ENCODE peak calls at places on chromosomes 16 and 17, in nine cellular contexts. K is thyroid gland; J is neural progenitor cell; L is vagina; V is CD8-positive, alpha-beta T cell; I is psoas muscle; Q is nephron progenitor cell; B is gastrocnemius medialis; W is upper lobe of right lung. H is an unnamed sample.

GRCh38 chr17:2237521-2237921 is 66.1 kb downstream of the SMG6 start:
- DNase-seq in K (no peak), J (no peak), L (no peak), V (no peak), I (peak), Q (no peak), B (peak), W (no peak), H (no peak)

GRCh38 chr17:69810326-69811035 is 264.5 kb upstream of the KCNJ16 start:
- DNase-seq in K (no peak), J (no peak), L (no peak), V (no peak), I (no peak), Q (no peak), B (no peak), W (no peak), H (no peak)

GRCh38 chr17:29042026-29042678 is 789 bp upstream of the PIPOX start:
- DNase-seq in K (no peak), J (no peak), L (no peak), V (no peak), I (no peak), Q (no peak), B (no peak), W (no peak), H (no peak)

GRCh38 chr16:53509906-53510703 is 7.1 kb upstream of the AKTIP start:
- DNase-seq in K (peak), J (peak), L (peak), V (peak), I (peak), Q (peak), B (peak), W (peak), H (peak)

GRCh38 chr16:55144656-55145055 is 179.3 kb upstream of the IRX6 start:
- DNase-seq in K (no peak), J (no peak), L (no peak), V (no peak), I (no peak), Q (no peak), B (no peak), W (no peak), H (no peak)

GRCh38 chr16:56675685-56676210 is 6.1 kb downstream of the MT1H start:
- DNase-seq in K (peak), J (no peak), L (no peak), V (peak), I (no peak), Q (peak), B (no peak), W (no peak), H (no peak)

GRCh38 chr17:77465358-77466041 is 324.7 kb downstream of the SEC14L1 start:
- DNase-seq in K (peak), J (peak), L (no peak), V (peak), I (peak), Q (no peak), B (peak), W (peak), H (peak)

GRCh38 chr17:19897108-19897854 is 29.5 kb upstream of the ULK2 start:
- DNase-seq in K (peak), J (no peak), L (no peak), V (no peak), I (peak), Q (no peak), B (peak), W (no peak), H (peak)

GRCh38 chr17:16398270-16399267 is 16.8 kb upstream of the TRPV2 start:
- DNase-seq in K (no peak), J (no peak), L (no peak), V (peak), I (no peak), Q (no peak), B (no peak), W (no peak), H (no peak)

GRCh38 chr16:48383204-48383876 is 1.9 kb downstream of the SIAH1 start:
- DNase-seq in K (no peak), J (no peak), L (no peak), V (no peak), I (no peak), Q (no peak), B (no peak), W (no peak), H (no peak)

DNA sequence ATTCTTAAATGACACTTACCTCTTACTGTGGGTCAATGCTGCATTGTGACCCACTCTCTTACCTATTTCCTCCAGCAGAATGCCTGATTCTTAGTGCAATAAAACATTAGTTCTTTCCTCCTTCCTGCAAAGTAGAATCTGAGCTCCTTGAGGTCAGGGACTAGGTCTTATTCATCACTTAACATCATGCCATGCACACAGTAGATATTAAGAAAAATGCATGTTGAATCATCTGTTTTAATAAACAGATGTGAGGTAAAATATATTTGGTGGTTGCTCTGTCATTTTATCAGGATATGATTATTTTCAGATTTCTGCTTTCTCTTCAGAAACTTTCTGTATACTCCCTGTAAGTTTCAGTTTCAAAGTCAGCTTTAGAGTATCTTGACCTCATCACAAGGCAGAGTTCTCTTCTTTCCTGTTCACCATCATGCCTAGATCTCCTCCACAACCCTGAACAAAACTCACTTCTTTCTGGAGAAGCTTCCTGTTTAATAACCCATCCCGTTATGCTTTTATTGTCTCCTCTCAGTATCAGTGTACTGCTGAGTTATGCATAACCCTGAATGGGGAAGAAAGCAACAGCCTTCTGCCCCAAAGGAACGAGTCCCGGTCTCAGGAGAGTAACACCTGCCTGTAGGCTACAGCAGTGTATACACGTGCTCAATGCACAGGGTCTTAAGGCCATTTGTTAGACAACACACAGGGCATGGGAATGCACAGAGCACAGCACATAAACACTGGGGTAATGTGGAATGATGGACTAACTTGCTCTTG is 30.3 kb upstream of the SUPT4H1 start:
- DNase-seq in K (no peak), J (no peak), L (no peak), V (peak), I (no peak), Q (no peak), B (no peak), W (no peak), H (no peak)
- TF ChIP-seq CTCF in K (no peak), J (no peak), L (no peak), V (no peak), I (no peak), Q (no peak), B (no peak), W (no peak), H (no peak)

GRCh38 chr16:87681990-87682570 is 79.8 kb downstream of the JPH3 start:
- DNase-seq in K (no peak), J (peak), L (no peak), V (no peak), I (no peak), Q (no peak), B (no peak), W (no peak), H (no peak)
- TF ChIP-seq CTCF in K (no peak), J (peak), L (no peak), V (no peak), I (no peak), Q (peak), B (no peak), W (no peak), H (no peak)

DNA sequence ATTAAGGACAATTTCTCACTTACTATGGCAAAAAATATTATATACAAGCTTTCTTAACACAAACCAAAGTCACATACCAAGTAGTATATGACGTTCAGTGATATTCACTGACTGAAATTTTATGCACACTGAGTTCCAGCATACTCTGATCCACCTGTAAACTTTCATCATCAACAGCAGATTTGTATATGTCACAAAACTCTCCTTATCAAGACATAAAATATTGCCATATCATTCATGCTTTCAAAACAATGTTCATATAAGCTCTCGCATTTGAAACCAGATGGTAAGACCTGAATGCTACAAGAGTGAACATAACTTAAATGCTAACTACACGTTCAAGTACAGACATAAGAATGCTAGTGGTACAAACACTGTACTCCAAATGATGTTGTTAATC is 46.7 kb downstream of the GNA13 start:
- DNase-seq in K (no peak), J (no peak), L (no peak), V (no peak), I (no peak), Q (no peak), B (no peak), W (no peak), H (no peak)
- TF ChIP-seq CTCF in K (no peak), J (no peak), L (no peak), V (no peak), I (no peak), Q (no peak), B (no peak), W (no peak), H (no peak)

GRCh38 chr16:2277466-2278271 is 9.7 kb upstream of the RNPS1 start:
- DNase-seq in K (no peak), J (no peak), L (no peak), V (no peak), I (no peak), Q (no peak), B (no peak), W (no peak), H (no peak)

GRCh38 chr16:2280461-2280860 is 12.5 kb upstream of the RNPS1 start:
- DNase-seq in K (no peak), J (no peak), L (no peak), V (no peak), I (no peak), Q (no peak), B (no peak), W (no peak), H (no peak)

GRCh38 chr16:2278956-2279800 is 11.3 kb upstream of the RNPS1 start:
- DNase-seq in K (no peak), J (no peak), L (no peak), V (no peak), I (no peak), Q (no peak), B (no peak), W (no peak), H (no peak)

GRCh38 chr16:2276501-2277195 is 8.7 kb upstream of the RNPS1 start:
- DNase-seq in K (no peak), J (no peak), L (no peak), V (no peak), I (no peak), Q (no peak), B (no peak), W (no peak), H (no peak)

GRCh38 chr16:2278272-2278608 is 10.3 kb upstream of the RNPS1 start:
- DNase-seq in K (no peak), J (no peak), L (no peak), V (no peak), I (no peak), Q (no peak), B (no peak), W (no peak), H (no peak)
- TF ChIP-seq CTCF in K (no peak), J (peak), L (no peak), V (no peak), I (no peak), Q (no peak), B (no peak), W (no peak), H (no peak)

GRCh38 chr16:75301804-75302203 is 50.4 kb upstream of the BCAR1 start:
- DNase-seq in K (no peak), J (no peak), L (no peak), V (no peak), I (no peak), Q (no peak), B (no peak), W (no peak), H (no peak)

GRCh38 chr16:75305364-75306101 is 54.1 kb upstream of the BCAR1 start:
- DNase-seq in K (peak), J (no peak), L (peak), V (peak), I (peak), Q (no peak), B (peak), W (no peak), H (peak)

GRCh38 chr16:75306102-75306762 is 54.8 kb upstream of the BCAR1 start:
- DNase-seq in K (no peak), J (no peak), L (no peak), V (no peak), I (no peak), Q (no peak), B (peak), W (no peak), H (peak)

GRCh38 chr16:75307506-75307905 is 56.1 kb upstream of the BCAR1 start:
- DNase-seq in K (no peak), J (no peak), L (no peak), V (no peak), I (no peak), Q (no peak), B (no peak), W (no peak), H (no peak)

GRCh38 chr16:75304521-75305363 is 53.3 kb upstream of the BCAR1 start:
- DNase-seq in K (peak), J (no peak), L (no peak), V (no peak), I (peak), Q (no peak), B (peak), W (no peak), H (peak)
- TF ChIP-seq CTCF in K (peak), J (no peak), L (no peak), V (no peak), I (no peak), Q (no peak), B (no peak), W (no peak), H (no peak)

DNA sequence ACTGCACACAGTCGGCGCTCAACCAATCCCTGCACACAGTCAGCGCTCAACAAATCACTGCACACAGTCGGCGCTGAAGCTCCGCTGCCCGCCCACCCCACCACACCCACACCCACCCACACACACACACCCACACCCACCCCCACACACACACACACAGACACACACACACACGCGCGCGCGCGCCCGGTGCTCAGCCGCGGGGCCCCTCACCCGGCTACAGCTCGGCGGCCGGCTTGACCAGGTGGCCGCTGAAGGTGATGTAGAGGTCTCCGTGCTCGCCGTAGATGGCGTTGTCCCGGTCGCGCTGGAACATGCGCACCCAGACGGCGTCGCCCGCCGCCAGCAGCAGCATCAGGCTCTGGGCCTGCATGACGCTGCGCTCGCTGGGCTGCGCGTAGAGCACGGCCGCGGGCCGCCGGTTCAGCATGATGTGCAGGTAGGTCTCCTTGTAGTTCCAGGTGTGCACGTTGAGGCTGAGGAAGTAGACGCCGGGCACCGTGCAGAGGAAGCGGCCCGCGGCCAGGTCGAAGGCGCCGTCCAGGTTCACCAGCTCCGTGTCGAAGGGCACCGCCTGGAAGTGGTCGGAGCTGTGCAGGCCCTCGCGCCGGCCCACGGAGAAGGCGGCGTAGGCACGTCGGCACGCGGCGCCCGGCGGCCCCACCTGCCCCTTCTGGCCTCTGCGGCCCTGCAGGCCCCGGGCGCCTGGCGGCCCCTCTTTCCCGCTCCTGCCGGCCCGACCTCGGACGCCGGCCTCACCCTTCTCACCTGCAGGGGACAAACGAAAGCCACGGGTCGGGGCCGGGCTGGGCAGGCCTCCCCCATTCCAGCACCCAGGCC is 2.5 kb downstream of the C1QTNF8 start:
- DNase-seq in K (no peak), J (peak), L (no peak), V (no peak), I (no peak), Q (no peak), B (no peak), W (no peak), H (no peak)
- TF ChIP-seq CTCF in K (no peak), J (no peak), L (no peak), V (no peak), I (no peak), Q (no peak), B (no peak), W (no peak), H (no peak)